ENCODE peak calls at places on chromosome 9, in six cellular contexts. K, G, U, M, W and R are unnamed samples.

GRCh38 chr9:22469928-22470544 is 23.4 kb downstream of the DMRTA1 start:
- DNase-seq in W (no peak), K (no peak), G (peak), U (no peak), M (peak), R (peak)

GRCh38 chr9:111821006-111821528 is 26.3 kb upstream of the SHOC1 start:
- DNase-seq in G (no peak), W (no peak), K (no peak), U (no peak), M (no peak), R (no peak)

GRCh38 chr9:112887377-112887776 is 3.3 kb downstream of the SLC46A2 start:
- DNase-seq in M (peak), W (no peak), K (no peak), G (peak), U (no peak), R (peak)

GRCh38 chr9:88950341-88951141 is 40.7 kb upstream of the S1PR3 start:
- DNase-seq in M (no peak), K (no peak), G (peak), W (no peak), U (no peak), R (no peak)

GRCh38 chr9:12862596-12862995 is 87.8 kb downstream of the LURAP1L start:
- DNase-seq in M (no peak), G (no peak), K (no peak), W (no peak), U (no peak), R (no peak)

GRCh38 chr9:120755827-120756434 is 37.3 kb downstream of the FBXW2 start:
- DNase-seq in M (peak), W (peak), G (peak), U (peak), K (peak), R (peak)

GRCh38 chr9:22119537-22120167 is 110.5 kb upstream of the CDKN2B start:
- DNase-seq in K (no peak), G (peak), M (peak), W (no peak), U (no peak), R (peak)

GRCh38 chr9:133944746-133945135 is 47.4 kb downstream of the VAV2 start:
- DNase-seq in U (peak), M (no peak), G (peak), W (no peak), K (no peak), R (no peak)

GRCh38 chr9:23644326-23644725 is 181.7 kb downstream of the ELAVL2 start:
- DNase-seq in U (no peak), G (no peak), W (no peak), M (no peak), K (no peak), R (no peak)

GRCh38 chr9:131733601-131734061 is 6.2 kb downstream of the RAPGEF1 start:
- DNase-seq in G (peak), K (no peak), U (peak), W (peak), M (peak), R (peak)

GRCh38 chr9:19409406-19410194 is 791 bp downstream of the ACER2 start:
- DNase-seq in U (peak), W (peak), G (peak), K (no peak), M (peak), R (peak)

GRCh38 chr9:134253596-134254205 is 72.6 kb upstream of the RXRA start:
- DNase-seq in M (no peak), G (no peak), W (no peak), K (no peak), U (no peak), R (no peak)

GRCh38 chr9:97484134-97484533 is 17.3 kb upstream of the TMOD1 start:
- DNase-seq in W (no peak), K (no peak), M (no peak), G (no peak), U (no peak), R (no peak)

GRCh38 chr9:126558051-126558665 is 55.6 kb upstream of the LMX1B start:
- DNase-seq in M (peak), G (peak), U (peak), K (peak), W (peak), R (peak)

GRCh38 chr9:3993783-3994182 is 306.1 kb downstream of the GLIS3 start:
- DNase-seq in U (no peak), K (no peak), W (no peak), M (no peak), G (no peak), R (no peak)